ENCODE peak calls at places on chromosomes 13 and 19, in four cellular contexts. J is HEK293T, M is H1, T is GM12878. G is an unnamed sample.
A peak's percentile ranks its signal among the peaks of the same experiment; 100 is the strongest.

GRCh38 chr19:18419699-18420460 is 682 bp downstream of the SSBP4 start:
- DNase-seq in M (no peak), T (no peak), J (no peak), G (peak; percentile 55)

GRCh38 chr13:32060319-32060924 is 28.8 kb downstream of the FRY start:
- DNase-seq in M (no peak), J (no peak), T (no peak), G (peak; percentile 40)

GRCh38 chr13:109707044-109707794 is 79.2 kb downstream of the IRS2 start:
- DNase-seq in M (no peak), T (no peak), J (no peak), G (no peak)

GRCh38 chr19:29505034-29505824 is 20.6 kb upstream of the VSTM2B start:
- DNase-seq in J (no peak), M (no peak), T (no peak), G (no peak)

GRCh38 chr19:41626278-41626677 is 596 bp downstream of the CEACAM4 start:
- DNase-seq in T (no peak), M (no peak), J (no peak), G (no peak)

GRCh38 chr13:45167611-45168554 is 33.0 kb downstream of the KCTD4 start:
- DNase-seq in M (no peak), J (no peak), T (no peak), G (no peak)

GRCh38 chr19:35870798-35871197 is 2.4 kb downstream of the APLP1 start:
- DNase-seq in M (no peak), J (no peak), T (no peak), G (no peak)

GRCh38 chr19:7894612-7895309 is 6.5 kb downstream of the LRRC8E start:
- DNase-seq in M (no peak), J (no peak), T (no peak), G (no peak)

GRCh38 chr19:47075941-47076340 is 27.5 kb upstream of the TMEM160 start:
- DNase-seq in T (no peak), M (no peak), J (no peak), G (no peak)

GRCh38 chr19:21765151-21765550 is 2.2 kb downstream of the ZNF100 start:
- DNase-seq in M (no peak), T (no peak), J (no peak), G (no peak)

GRCh38 chr13:23701646-23702045 is 131.4 kb downstream of the TNFRSF19 start:
- DNase-seq in J (no peak), M (no peak), T (no peak), G (no peak)

GRCh38 chr13:105410602-105411001 is 1124.9 kb downstream of the EFNB2 start:
- DNase-seq in T (no peak), M (peak; percentile 10), J (peak; percentile 18), G (peak; percentile 7)

GRCh38 chr13:108425056-108425455 is 155.5 kb downstream of the TNFSF13B start:
- DNase-seq in M (no peak), J (no peak), T (no peak), G (no peak)

GRCh38 chr19:7862413-7862951 is 11.7 kb downstream of the PRR36 start:
- DNase-seq in J (peak; percentile 52), M (peak; percentile 83), T (no peak), G (no peak)

GRCh38 chr13:97535619-97536018 is 101.7 kb downstream of the RAP2A start:
- DNase-seq in M (no peak), J (no peak), T (no peak), G (no peak)

GRCh38 chr13:106528711-106529414 is 6.6 kb downstream of the EFNB2 start:
- DNase-seq in J (no peak), T (no peak), M (no peak), G (no peak)

GRCh38 chr13:44404261-44405139 is 30.9 kb downstream of the SERP2 start:
- DNase-seq in M (no peak), T (no peak), J (no peak), G (peak; percentile 93)

GRCh38 chr13:93984070-93984469 is 495.4 kb downstream of the DCT start:
- DNase-seq in J (no peak), M (no peak), T (no peak), G (no peak)

GRCh38 chr19:49850221-49850486 is 805 bp upstream of the PTOV1 start:
- DNase-seq in T (no peak), J (no peak), M (no peak), G (no peak)

GRCh38 chr13:23344923-23345322 is 88.6 kb downstream of the SACS start:
- DNase-seq in J (no peak), T (no peak), M (no peak), G (no peak)

GRCh38 chr13:45055902-45056648 is 64.2 kb upstream of the GTF2F2 start:
- DNase-seq in M (no peak), T (no peak), J (no peak), G (no peak)

GRCh38 chr13:67772807-67773453 is 542.8 kb upstream of the PCDH9 start:
- DNase-seq in M (no peak), J (no peak), T (no peak), G (no peak)

GRCh38 chr19:33399745-33400681 is 26.5 kb downstream of the CEBPG start:
- DNase-seq in T (no peak), M (no peak), J (no peak), G (no peak)

GRCh38 chr19:33673258-33673875 is 51.6 kb downstream of the CHST8 start:
- DNase-seq in T (no peak), M (no peak), J (no peak), G (no peak)

GRCh38 chr13:83184819-83185218 is 697.5 kb downstream of the SLITRK1 start:
- DNase-seq in M (no peak), J (no peak), T (no peak), G (no peak)

GRCh38 chr13:31675521-31675953 is 63.8 kb upstream of the RXFP2 start:
- DNase-seq in J (no peak), M (no peak), T (no peak), G (no peak)

GRCh38 chr13:40190656-40191100 is 475.8 kb downstream of the FOXO1 start:
- DNase-seq in T (no peak), J (no peak), M (no peak), G (peak; percentile 6)

GRCh38 chr19:10332158-10332964 is 968 bp downstream of the RAVER1 start:
- DNase-seq in M (no peak), J (no peak), T (no peak), G (peak; percentile 71)

DNA sequence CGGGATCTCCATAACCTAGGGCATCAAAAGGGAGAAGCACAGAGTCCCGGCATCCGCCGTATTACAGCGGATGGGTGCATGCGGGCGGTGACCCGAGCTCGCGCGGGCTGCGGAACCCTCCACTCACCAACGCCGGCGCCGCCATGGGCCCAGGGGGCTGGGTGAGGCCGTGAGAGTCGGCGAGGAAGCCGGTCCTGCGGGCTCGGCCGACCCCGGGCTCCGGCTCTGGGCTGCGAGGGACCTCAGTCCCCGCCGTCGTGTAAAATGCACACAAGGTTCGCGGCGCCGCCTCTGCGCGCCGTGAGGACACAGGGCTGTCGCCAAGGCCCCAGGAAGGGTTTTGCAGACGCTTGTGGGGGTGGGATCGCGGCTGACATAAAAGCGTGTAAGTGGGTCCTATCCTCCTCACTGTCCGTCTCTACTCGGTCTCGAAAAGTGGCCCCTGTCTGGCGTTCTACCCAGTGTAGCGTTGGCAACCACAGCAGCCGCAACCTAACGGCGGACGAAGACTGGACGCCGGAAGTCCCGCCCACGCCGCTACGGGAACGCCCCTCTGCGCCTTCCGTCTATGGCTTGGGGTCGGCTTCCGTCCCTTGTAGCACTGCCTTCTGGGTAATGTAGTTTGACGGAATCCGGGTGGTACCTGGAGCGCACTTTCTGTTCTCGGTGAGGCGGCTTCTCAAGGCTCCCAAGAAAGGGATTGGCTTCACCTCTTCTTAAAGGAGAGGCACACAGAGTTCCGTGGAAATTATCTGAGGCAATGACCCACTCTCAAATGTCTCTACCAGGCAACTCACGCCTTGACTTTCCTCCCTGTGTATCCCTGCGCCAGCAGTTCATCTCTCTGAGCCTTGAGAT is at the start of gene ZNF599:
- DNase-seq in M (peak; percentile 64), T (peak; percentile 68), J (peak; percentile 89), G (peak; percentile 83)
- TF ChIP-seq SUZ12 in M (no peak), T (no peak), J (no peak), G (peak; percentile 63)

GRCh38 chr13:33665776-33666175 is 152.2 kb upstream of the RFC3 start:
- DNase-seq in T (no peak), J (no peak), M (no peak), G (no peak)

GRCh38 chr13:33657274-33657673 is 160.7 kb upstream of the RFC3 start:
- DNase-seq in J (no peak), T (no peak), M (no peak), G (no peak)

GRCh38 chr13:33662392-33662791 is 155.6 kb upstream of the RFC3 start:
- DNase-seq in M (no peak), J (no peak), T (no peak), G (peak; percentile 68)

GRCh38 chr13:33659894-33660293 is 158.1 kb upstream of the RFC3 start:
- DNase-seq in T (no peak), J (no peak), M (no peak), G (no peak)
- TF ChIP-seq SUZ12 in T (no peak), J (no peak), M (no peak), G (no peak)

GRCh38 chr19:296476-297225 is 5.4 kb upstream of the PLPP2 start:
- DNase-seq in T (no peak), M (no peak), J (no peak), G (no peak)

GRCh38 chr19:294819-295686 is 3.9 kb upstream of the PLPP2 start:
- DNase-seq in M (no peak), J (peak; percentile 57), T (no peak), G (no peak)

GRCh38 chr19:294341-294818 is 3.2 kb upstream of the PLPP2 start:
- DNase-seq in M (no peak), T (no peak), J (no peak), G (no peak)

GRCh38 chr19:293436-294110 is 2.4 kb upstream of the PLPP2 start:
- DNase-seq in J (no peak), M (no peak), T (no peak), G (no peak)

DNA sequence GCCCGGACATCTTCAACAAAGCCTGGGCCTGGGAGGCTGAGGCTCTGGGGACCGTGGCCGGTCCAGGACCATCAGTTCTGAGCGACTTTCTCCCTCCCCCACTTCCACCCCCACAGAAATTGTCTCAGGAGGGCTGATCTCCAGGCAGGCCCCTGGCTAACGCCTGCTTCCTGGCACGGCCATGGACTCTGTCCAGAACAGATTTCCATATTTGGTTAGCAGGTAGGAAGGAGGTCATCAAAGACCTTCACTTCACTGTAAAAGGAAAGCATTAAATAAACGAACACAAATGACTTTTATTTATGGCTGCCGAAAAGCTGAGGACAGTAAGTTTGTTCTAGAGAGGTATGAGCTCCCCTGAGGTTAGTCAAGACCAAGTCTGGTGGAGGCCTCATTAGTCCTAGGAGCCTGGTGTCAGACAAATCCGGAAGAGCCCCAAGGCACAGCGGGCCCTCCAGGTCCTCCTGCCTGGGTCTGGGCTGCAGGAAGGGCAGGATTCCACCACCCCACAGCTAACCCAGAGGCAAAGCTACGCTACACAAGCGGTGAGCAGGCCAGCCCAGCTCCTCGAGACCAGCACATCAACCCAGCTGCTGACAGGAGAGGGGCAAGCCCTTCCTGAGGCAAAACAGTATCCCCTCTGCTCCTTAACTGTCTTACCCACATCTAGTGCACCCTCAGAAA is 4.6 kb upstream of the PLPP2 start:
- DNase-seq in T (no peak), M (no peak), J (no peak), G (no peak)
- TF ChIP-seq SUZ12 in T (no peak), M (no peak), J (no peak), G (no peak)

GRCh38 chr13:25922373-25922772 is 129.4 kb downstream of the SHISA2 start:
- DNase-seq in T (no peak), J (no peak), M (no peak), G (no peak)

GRCh38 chr13:25920277-25920676 is 131.5 kb downstream of the SHISA2 start:
- DNase-seq in J (no peak), T (no peak), M (no peak), G (no peak)

GRCh38 chr13:25923217-25924085 is 128.4 kb downstream of the SHISA2 start:
- DNase-seq in J (no peak), M (no peak), T (no peak), G (no peak)

GRCh38 chr13:25916119-25916518 is 135.7 kb downstream of the SHISA2 start:
- DNase-seq in M (no peak), T (no peak), J (no peak), G (no peak)

GRCh38 chr13:25920931-25921330 is 130.9 kb downstream of the SHISA2 start:
- DNase-seq in M (no peak), T (no peak), J (no peak), G (no peak)
- TF ChIP-seq SUZ12 in M (no peak), T (no peak), J (no peak), G (no peak)

G was measured in HepG2.